ENCODE peak calls at places on chromosomes 1 and 21, in six cellular contexts. R, G, F, V, P and K are unnamed samples.

GRCh38 chr21:39472786-39473185 is 21.0 kb downstream of the SH3BGR start:
- DNase-seq in V (no peak), F (no peak), G (no peak), P (no peak), R (no peak), K (no peak)

GRCh38 chr1:87252406-87252805 is 76.3 kb upstream of the LMO4 start:
- DNase-seq in R (no peak), F (no peak), G (peak; percentile 82), V (no peak), P (no peak), K (no peak)

GRCh38 chr1:78647238-78647637 is 2.4 kb upstream of the IFI44 start:
- DNase-seq in R (no peak), V (no peak), F (no peak), G (no peak), P (no peak), K (no peak)

GRCh38 chr1:229420765-229421164 is 13.1 kb downstream of the ACTA1 start:
- DNase-seq in R (no peak), P (no peak), F (no peak), V (no peak), G (no peak), K (no peak)

GRCh38 chr1:24895511-24895910 is 34.6 kb downstream of the RUNX3 start:
- DNase-seq in F (no peak), R (no peak), V (no peak), P (no peak), G (no peak), K (no peak)

GRCh38 chr1:207397525-207397926 is 56.6 kb upstream of the CR2 start:
- DNase-seq in V (no peak), R (no peak), F (no peak), P (no peak), G (peak; percentile 6), K (no peak)

GRCh38 chr1:196160066-196160795 is 448.0 kb downstream of the KCNT2 start:
- DNase-seq in F (no peak), P (no peak), G (peak; percentile 87), V (no peak), R (no peak), K (no peak)

GRCh38 chr1:173205146-173206051 is 1.7 kb downstream of the TNFSF4 start:
- DNase-seq in V (peak; percentile 53), R (no peak), P (no peak), F (peak; percentile 26), G (peak; percentile 89), K (peak; percentile 47)

GRCh38 chr1:21564521-21565095 is 55.4 kb downstream of the ALPL start:
- DNase-seq in F (no peak), R (no peak), G (peak; percentile 53), V (no peak), P (no peak), K (no peak)

GRCh38 chr1:93874025-93874651 is 4.9 kb downstream of the DNTTIP2 start:
- DNase-seq in V (no peak), G (peak; percentile 22), F (no peak), P (no peak), R (no peak), K (no peak)

GRCh38 chr21:41091561-41091960 is 76.4 kb upstream of the BACE2 start:
- DNase-seq in F (no peak), V (no peak), G (no peak), R (no peak), P (no peak), K (no peak)

GRCh38 chr1:44947060-44947773 is 39.2 kb downstream of the EIF2B3 start:
- DNase-seq in V (no peak), F (peak; percentile 25), G (peak; percentile 88), R (no peak), P (no peak), K (no peak)

GRCh38 chr1:90850181-90850924 is 133.3 kb upstream of the BARHL2 start:
- DNase-seq in V (peak; percentile 47), F (peak; percentile 56), G (peak; percentile 10), P (no peak), R (no peak), K (no peak)

GRCh38 chr1:86972262-86972661 is 57.8 kb downstream of the HS2ST1 start:
- DNase-seq in P (no peak), R (no peak), G (no peak), V (no peak), F (no peak), K (peak; percentile 67)

GRCh38 chr1:12473596-12474329 is 144.2 kb downstream of the DHRS3 start:
- DNase-seq in F (no peak), P (no peak), G (peak; percentile 92), V (no peak), R (no peak), K (peak; percentile 83)

GRCh38 chr1:47981664-47982350 is 15.4 kb downstream of the TRABD2B start:
- DNase-seq in G (no peak), F (no peak), R (no peak), P (no peak), V (no peak), K (no peak)

GRCh38 chr21:15557925-15558324 is 171.9 kb upstream of the USP25 start:
- DNase-seq in V (no peak), F (no peak), R (no peak), G (no peak), P (no peak), K (no peak)

GRCh38 chr21:42975886-42976608 is 1.7 kb downstream of the PKNOX1 start:
- DNase-seq in F (no peak), G (no peak), V (no peak), R (no peak), P (peak; percentile 6), K (no peak)

GRCh38 chr21:14366998-14367397 is 15.9 kb downstream of the HSPA13 start:
- DNase-seq in P (no peak), R (no peak), G (no peak), V (no peak), F (no peak), K (no peak)

GRCh38 chr1:191634801-191635520 is 523.3 kb upstream of the RGS18 start:
- DNase-seq in F (no peak), P (no peak), V (no peak), G (peak; percentile 8), R (no peak), K (no peak)

GRCh38 chr1:173353346-173353745 is 123.8 kb upstream of the PRDX6 start:
- DNase-seq in R (no peak), P (no peak), G (no peak), F (no peak), V (no peak), K (no peak)

GRCh38 chr21:20997308-20997632 is 939 bp upstream of the NCAM2 start:
- DNase-seq in G (no peak), R (no peak), P (no peak), F (peak; percentile 23), V (no peak), K (no peak)

GRCh38 chr1:24859063-24860010 is 70.7 kb downstream of the RUNX3 start:
- DNase-seq in V (no peak), P (no peak), F (no peak), R (no peak), G (no peak), K (no peak)

GRCh38 chr1:19923953-19924346 is 533 bp upstream of the PLA2G2E start:
- DNase-seq in V (no peak), F (no peak), P (no peak), G (no peak), R (no peak), K (no peak)

GRCh38 chr1:162612606-162613400 is 19.5 kb upstream of the DDR2 start:
- DNase-seq in V (peak; percentile 58), F (no peak), R (no peak), P (no peak), G (peak; percentile 38), K (peak; percentile 57)

GRCh38 chr1:214549604-214550338 is 1.6 kb downstream of the PTPN14 start:
- DNase-seq in G (peak; percentile 60), V (no peak), F (no peak), R (no peak), P (no peak), K (no peak)

GRCh38 chr1:182309631-182310351 is 81.8 kb downstream of the GLUL start:
- DNase-seq in R (no peak), V (no peak), F (no peak), G (peak; percentile 5), P (no peak), K (no peak)

GRCh38 chr1:190540366-190540765 is 62.7 kb upstream of the BRINP3 start:
- DNase-seq in F (no peak), R (no peak), P (no peak), G (no peak), V (no peak), K (no peak)

GRCh38 chr1:63902844-63903589 is 129.2 kb downstream of the ROR1 start:
- DNase-seq in P (no peak), F (no peak), V (peak; percentile 50), R (no peak), G (peak; percentile 34), K (no peak)

GRCh38 chr1:16143005-16143565 is 12.8 kb downstream of the EPHA2 start:
- DNase-seq in R (no peak), V (no peak), P (no peak), G (no peak), F (no peak), K (no peak)
- H3K36me3 ChIP-seq in R (no peaks in the 10 kb centered on the region), V (no peaks in the 10 kb centered on the region), P (peaks cover 4% of the 10 kb centered on the region), G (peaks cover 28% of the 10 kb centered on the region), F (no peaks in the 10 kb centered on the region), K (peaks cover 8% of the 10 kb centered on the region)

DNA sequence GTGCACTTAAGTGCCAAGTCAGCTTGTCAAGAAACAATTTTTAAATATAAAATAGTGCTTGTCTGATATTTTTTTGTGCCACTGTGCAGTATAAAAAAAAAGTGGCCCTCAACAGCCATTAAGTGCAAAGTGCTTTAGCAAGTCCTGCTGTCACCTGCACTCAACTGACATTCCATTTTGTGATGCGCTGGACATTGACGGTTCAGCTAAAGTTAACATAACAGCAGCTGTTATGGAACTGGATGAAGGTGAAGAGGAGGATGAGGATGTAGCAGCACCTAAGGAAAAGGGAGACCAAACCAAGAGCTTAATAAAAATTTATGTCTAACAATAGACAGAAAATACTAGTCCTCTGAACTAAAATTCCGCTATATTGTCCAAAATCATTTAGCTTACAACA is 7.3 kb upstream of the RBM34 start:
- DNase-seq in F (no peak), P (no peak), R (no peak), V (no peak), G (no peak), K (no peak)
- H3K36me3 ChIP-seq in F (no peaks in the 10 kb centered on the region), P (peaks cover 80% of the 10 kb centered on the region), R (peaks cover 19% of the 10 kb centered on the region), V (no peaks in the 10 kb centered on the region), G (no peaks in the 10 kb centered on the region), K (no peaks in the 10 kb centered on the region)

GRCh38 chr1:10299174-10299573 is 88.8 kb downstream of the KIF1B start:
- DNase-seq in V (no peak), R (no peak), F (no peak), P (no peak), G (no peak), K (no peak)
- H3K36me3 ChIP-seq in V (no peaks in the 10 kb centered on the region), R (peaks cover 6% of the 10 kb centered on the region), F (no peaks in the 10 kb centered on the region), P (peaks cover 60% of the 10 kb centered on the region), G (peaks cover 13% of the 10 kb centered on the region), K (peaks cover 8% of the 10 kb centered on the region)

DNA sequence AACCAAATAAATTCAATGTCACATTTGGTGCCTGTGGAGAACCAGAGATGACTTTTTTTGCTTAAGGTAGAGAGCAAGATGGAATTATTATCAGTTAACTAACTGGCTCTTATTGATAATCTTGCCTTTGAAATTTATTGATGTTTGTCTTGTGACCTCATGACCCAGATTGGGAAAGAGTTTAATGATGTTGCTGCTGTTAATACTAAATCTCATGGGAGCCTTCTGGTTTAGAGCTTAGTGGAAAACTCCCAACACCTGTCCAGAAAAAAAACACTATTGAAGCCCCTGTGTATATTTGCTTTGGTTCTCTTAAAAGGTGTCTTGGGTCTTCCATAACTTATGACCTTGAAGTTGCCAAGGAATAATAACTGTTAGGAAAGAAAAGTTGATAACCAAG is 10.0 kb downstream of the CHTOP start:
- DNase-seq in F (no peak), P (no peak), V (no peak), G (no peak), R (no peak), K (no peak)
- H3K36me3 ChIP-seq in F (no peaks in the 10 kb centered on the region), P (peaks cover 88% of the 10 kb centered on the region), V (peaks cover 3% of the 10 kb centered on the region), G (peaks cover 18% of the 10 kb centered on the region), R (peaks cover 56% of the 10 kb centered on the region), K (peaks cover 73% of the 10 kb centered on the region)

GRCh38 chr1:1254667-1254998 is 8.1 kb upstream of the C1QTNF12 start:
- DNase-seq in G (peak; percentile 47), R (no peak), P (no peak), F (no peak), V (no peak), K (no peak)
- H3K36me3 ChIP-seq in G (peaks cover 30% of the 10 kb centered on the region), R (peaks cover 5% of the 10 kb centered on the region), P (peaks cover 68% of the 10 kb centered on the region), F (no peaks in the 10 kb centered on the region), V (no peaks in the 10 kb centered on the region), K (peaks cover 9% of the 10 kb centered on the region)